ENCODE peak calls at places on chromosomes 16 and 17, in five cellular contexts. One of them, this sample, is unnamed.
A peak's percentile ranks its signal among the peaks of the same experiment; 100 is the strongest.

GRCh38 chr17:60134396-60135159 is 15.2 kb upstream of the CA4 start:
- DNase-seq in fibroblast of gingiva: peak; percentile 14
- DNase-seq in NCI-H1092 treated with DMSO at 0.1 percent for 48 hours: peak; percentile 34
- DNase-seq in activated CD4-positive, alpha-beta T cell treated with anti-CD3 and anti-CD28 coated beads, Interleukin-2, amount 50 U/mL, for 48 hours: peak; percentile 40
- DNase-seq in BE2C: peak; percentile 28
- DNase-seq in this sample: peak; percentile 72

GRCh38 chr17:49358638-49359247 is 3.3 kb downstream of the ZNF652 start:
- DNase-seq in activated CD4-positive, alpha-beta T cell treated with anti-CD3 and anti-CD28 coated beads, Interleukin-2, amount 50 U/mL, for 48 hours: no peak
- DNase-seq in NCI-H1092 treated with DMSO at 0.1 percent for 48 hours: no peak
- DNase-seq in BE2C: no peak
- DNase-seq in fibroblast of gingiva: no peak
- DNase-seq in this sample: no peak

GRCh38 chr16:86222965-86223551 is 287.3 kb upstream of the FOXF1 start:
- DNase-seq in NCI-H1092 treated with DMSO at 0.1 percent for 48 hours: no peak
- DNase-seq in BE2C: no peak
- DNase-seq in activated CD4-positive, alpha-beta T cell treated with anti-CD3 and anti-CD28 coated beads, Interleukin-2, amount 50 U/mL, for 48 hours: no peak
- DNase-seq in fibroblast of gingiva: peak; percentile 94
- DNase-seq in this sample: no peak

GRCh38 chr16:29230671-29231091 is 175.8 kb downstream of the NPIPB11 start:
- DNase-seq in activated CD4-positive, alpha-beta T cell treated with anti-CD3 and anti-CD28 coated beads, Interleukin-2, amount 50 U/mL, for 48 hours: no peak
- DNase-seq in NCI-H1092 treated with DMSO at 0.1 percent for 48 hours: no peak
- DNase-seq in BE2C: no peak
- DNase-seq in fibroblast of gingiva: peak; percentile 14
- DNase-seq in this sample: no peak

GRCh38 chr16:88697116-88697830 is 8.9 kb downstream of the RNF166 start:
- DNase-seq in BE2C: no peak
- DNase-seq in fibroblast of gingiva: no peak
- DNase-seq in activated CD4-positive, alpha-beta T cell treated with anti-CD3 and anti-CD28 coated beads, Interleukin-2, amount 50 U/mL, for 48 hours: no peak
- DNase-seq in NCI-H1092 treated with DMSO at 0.1 percent for 48 hours: no peak
- DNase-seq in this sample: no peak

GRCh38 chr16:57589374-57589773 is 39.1 kb upstream of the ADGRG1 start:
- DNase-seq in fibroblast of gingiva: no peak
- DNase-seq in BE2C: no peak
- DNase-seq in NCI-H1092 treated with DMSO at 0.1 percent for 48 hours: no peak
- DNase-seq in activated CD4-positive, alpha-beta T cell treated with anti-CD3 and anti-CD28 coated beads, Interleukin-2, amount 50 U/mL, for 48 hours: peak; percentile 2
- DNase-seq in this sample: no peak

GRCh38 chr17:2776589-2777241 is 19.5 kb upstream of the RAP1GAP2 start:
- DNase-seq in NCI-H1092 treated with DMSO at 0.1 percent for 48 hours: peak; percentile 68
- DNase-seq in BE2C: peak; percentile 44
- DNase-seq in fibroblast of gingiva: no peak
- DNase-seq in activated CD4-positive, alpha-beta T cell treated with anti-CD3 and anti-CD28 coated beads, Interleukin-2, amount 50 U/mL, for 48 hours: peak; percentile 22
- DNase-seq in this sample: peak; percentile 89

GRCh38 chr17:564526-564925 is 150.1 kb downstream of the VPS53 start:
- DNase-seq in NCI-H1092 treated with DMSO at 0.1 percent for 48 hours: no peak
- DNase-seq in fibroblast of gingiva: no peak
- DNase-seq in BE2C: no peak
- DNase-seq in activated CD4-positive, alpha-beta T cell treated with anti-CD3 and anti-CD28 coated beads, Interleukin-2, amount 50 U/mL, for 48 hours: no peak
- DNase-seq in this sample: no peak

GRCh38 chr17:50314456-50315011 is 31.4 kb upstream of the XYLT2 start:
- DNase-seq in fibroblast of gingiva: no peak
- DNase-seq in NCI-H1092 treated with DMSO at 0.1 percent for 48 hours: no peak
- DNase-seq in BE2C: no peak
- DNase-seq in activated CD4-positive, alpha-beta T cell treated with anti-CD3 and anti-CD28 coated beads, Interleukin-2, amount 50 U/mL, for 48 hours: no peak
- DNase-seq in this sample: no peak

GRCh38 chr16:67482260-67482924 is 955 bp downstream of the AGRP start:
- DNase-seq in BE2C: no peak
- DNase-seq in fibroblast of gingiva: no peak
- DNase-seq in activated CD4-positive, alpha-beta T cell treated with anti-CD3 and anti-CD28 coated beads, Interleukin-2, amount 50 U/mL, for 48 hours: peak; percentile 9
- DNase-seq in NCI-H1092 treated with DMSO at 0.1 percent for 48 hours: no peak
- DNase-seq in this sample: no peak

This sample was measured in D341Med.